ENCODE peak calls at places on chromosome 21, in seven cellular contexts. One of them, this sample, is unnamed.

GRCh38 chr21:26072891-26073615 is 97.5 kb downstream of the APP start:
- DNase-seq in omental fat pad: no peak
- DNase-seq in psoas muscle: no peak
- DNase-seq in foreskin fibroblast: peak
- DNase-seq in MM.1S: no peak
- DNase-seq in K562: no peak
- DNase-seq in heart left ventricle: no peak
- DNase-seq in this sample: no peak

GRCh38 chr21:43758132-43758619 is 17.9 kb downstream of the CSTB start:
- DNase-seq in omental fat pad: no peak
- DNase-seq in psoas muscle: peak
- DNase-seq in foreskin fibroblast: peak
- DNase-seq in MM.1S: no peak
- DNase-seq in K562: no peak
- DNase-seq in heart left ventricle: no peak
- DNase-seq in this sample: no peak

GRCh38 chr21:46295996-46296752 is 10.0 kb downstream of the YBEY start:
- DNase-seq in omental fat pad: peak
- DNase-seq in psoas muscle: peak
- DNase-seq in foreskin fibroblast: peak
- DNase-seq in MM.1S: no peak
- DNase-seq in K562: peak
- DNase-seq in heart left ventricle: peak
- DNase-seq in this sample: no peak

GRCh38 chr21:29376556-29376955 is 77.8 kb downstream of the BACH1 start:
- DNase-seq in omental fat pad: no peak
- DNase-seq in psoas muscle: peak
- DNase-seq in foreskin fibroblast: peak
- DNase-seq in MM.1S: peak
- DNase-seq in K562: peak
- DNase-seq in heart left ventricle: peak
- DNase-seq in this sample: no peak

GRCh38 chr21:34530264-34530663 is 18.3 kb upstream of the KCNE1 start:
- DNase-seq in omental fat pad: no peak
- DNase-seq in psoas muscle: no peak
- DNase-seq in foreskin fibroblast: peak
- DNase-seq in MM.1S: no peak
- DNase-seq in K562: no peak
- DNase-seq in heart left ventricle: no peak
- DNase-seq in this sample: no peak

GRCh38 chr21:43835061-43835460 is 30.0 kb upstream of the AGPAT3 start:
- DNase-seq in omental fat pad: no peak
- DNase-seq in psoas muscle: no peak
- DNase-seq in foreskin fibroblast: no peak
- DNase-seq in MM.1S: no peak
- DNase-seq in K562: peak
- DNase-seq in heart left ventricle: no peak
- DNase-seq in this sample: no peak

GRCh38 chr21:27219068-27219467 is 252.2 kb upstream of the ADAMTS5 start:
- DNase-seq in omental fat pad: no peak
- DNase-seq in psoas muscle: peak
- DNase-seq in foreskin fibroblast: peak
- DNase-seq in MM.1S: no peak
- DNase-seq in K562: no peak
- DNase-seq in heart left ventricle: no peak
- DNase-seq in this sample: no peak

GRCh38 chr21:29546071-29546470 is 247.3 kb downstream of the BACH1 start:
- DNase-seq in omental fat pad: no peak
- DNase-seq in psoas muscle: no peak
- DNase-seq in foreskin fibroblast: peak
- DNase-seq in MM.1S: no peak
- DNase-seq in K562: no peak
- DNase-seq in heart left ventricle: no peak
- DNase-seq in this sample: no peak

GRCh38 chr21:29477941-29478340 is 179.2 kb downstream of the BACH1 start:
- DNase-seq in omental fat pad: no peak
- DNase-seq in psoas muscle: no peak
- DNase-seq in foreskin fibroblast: peak
- DNase-seq in MM.1S: no peak
- DNase-seq in K562: no peak
- DNase-seq in heart left ventricle: no peak
- DNase-seq in this sample: no peak

GRCh38 chr21:21232320-21232719 is 234.1 kb downstream of the NCAM2 start:
- DNase-seq in omental fat pad: no peak
- DNase-seq in psoas muscle: no peak
- DNase-seq in foreskin fibroblast: peak
- DNase-seq in MM.1S: peak
- DNase-seq in K562: no peak
- DNase-seq in heart left ventricle: no peak
- DNase-seq in this sample: no peak

DNA sequence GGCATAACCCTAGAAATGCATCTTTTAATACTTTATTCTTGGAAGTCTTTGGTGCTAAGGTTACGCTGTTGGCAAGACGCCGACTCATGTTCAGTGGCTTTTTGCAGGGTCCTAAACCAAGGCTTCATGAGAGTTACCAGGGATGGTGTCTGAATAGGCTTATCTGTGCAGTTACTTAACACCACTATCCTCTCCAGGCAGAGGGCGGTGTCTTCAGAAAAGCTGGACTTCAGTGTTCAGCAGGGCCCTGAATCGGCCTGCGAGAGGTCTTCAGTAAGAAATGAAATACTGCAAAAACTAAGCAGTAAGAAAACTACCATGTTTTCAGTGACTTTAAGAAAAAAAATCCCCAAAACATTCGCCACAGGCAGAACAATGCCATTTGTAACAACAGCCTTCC is 58.3 kb downstream of the SIM2 start:
- DNase-seq in omental fat pad: no peak
- DNase-seq in psoas muscle: no peak
- DNase-seq in foreskin fibroblast: no peak
- DNase-seq in MM.1S: no peak
- DNase-seq in K562: no peak
- DNase-seq in heart left ventricle: no peak
- DNase-seq in this sample: no peak
- TF ChIP-seq CTCF in omental fat pad: no peak
- TF ChIP-seq CTCF in psoas muscle: no peak
- TF ChIP-seq CTCF in foreskin fibroblast: no peak
- TF ChIP-seq CTCF in MM.1S: no peak
- TF ChIP-seq CTCF in K562: no peak
- TF ChIP-seq CTCF in heart left ventricle: no peak
- TF ChIP-seq CTCF in this sample: no peak

DNA sequence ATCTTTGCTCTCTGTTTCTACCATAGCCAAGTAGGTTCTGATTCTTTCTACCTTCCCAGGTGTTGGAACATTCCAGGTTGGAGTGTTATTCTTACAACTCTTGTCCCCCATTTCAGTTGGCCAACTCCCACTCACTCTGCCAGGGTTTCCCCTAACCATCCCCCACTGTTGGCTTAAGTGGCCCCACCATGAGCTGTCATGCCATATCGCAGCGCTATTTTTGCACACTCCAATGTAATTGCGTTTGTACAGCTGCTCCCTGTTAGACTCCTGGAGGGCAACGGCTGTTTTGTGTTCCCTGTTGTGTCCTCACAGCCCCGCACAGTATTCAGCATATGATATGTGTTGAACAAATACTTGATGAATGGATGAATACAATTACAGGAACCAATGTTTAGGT is 117.7 kb upstream of the ETS2 start:
- DNase-seq in omental fat pad: no peak
- DNase-seq in psoas muscle: no peak
- DNase-seq in foreskin fibroblast: no peak
- DNase-seq in MM.1S: no peak
- DNase-seq in K562: no peak
- DNase-seq in heart left ventricle: no peak
- DNase-seq in this sample: no peak
- TF ChIP-seq CTCF in omental fat pad: no peak
- TF ChIP-seq CTCF in psoas muscle: no peak
- TF ChIP-seq CTCF in foreskin fibroblast: no peak
- TF ChIP-seq CTCF in MM.1S: no peak
- TF ChIP-seq CTCF in K562: no peak
- TF ChIP-seq CTCF in heart left ventricle: no peak
- TF ChIP-seq CTCF in this sample: no peak

GRCh38 chr21:42411197-42411869 is 7.6 kb downstream of the UBASH3A start:
- DNase-seq in omental fat pad: no peak
- DNase-seq in psoas muscle: no peak
- DNase-seq in foreskin fibroblast: no peak
- DNase-seq in MM.1S: no peak
- DNase-seq in K562: peak
- DNase-seq in heart left ventricle: no peak
- DNase-seq in this sample: no peak
- TF ChIP-seq CTCF in omental fat pad: no peak
- TF ChIP-seq CTCF in psoas muscle: no peak
- TF ChIP-seq CTCF in foreskin fibroblast: no peak
- TF ChIP-seq CTCF in MM.1S: no peak
- TF ChIP-seq CTCF in K562: peak
- TF ChIP-seq CTCF in heart left ventricle: no peak
- TF ChIP-seq CTCF in this sample: no peak

GRCh38 chr21:31606081-31606874 is 53.2 kb upstream of the SOD1 start:
- DNase-seq in omental fat pad: no peak
- DNase-seq in psoas muscle: no peak
- DNase-seq in foreskin fibroblast: no peak
- DNase-seq in MM.1S: no peak
- DNase-seq in K562: no peak
- DNase-seq in heart left ventricle: no peak
- DNase-seq in this sample: no peak

GRCh38 chr21:31611445-31611844 is 48.0 kb upstream of the SOD1 start:
- DNase-seq in omental fat pad: no peak
- DNase-seq in psoas muscle: no peak
- DNase-seq in foreskin fibroblast: no peak
- DNase-seq in MM.1S: no peak
- DNase-seq in K562: no peak
- DNase-seq in heart left ventricle: no peak
- DNase-seq in this sample: no peak

GRCh38 chr21:31607791-31608190 is 51.7 kb upstream of the SOD1 start:
- DNase-seq in omental fat pad: no peak
- DNase-seq in psoas muscle: no peak
- DNase-seq in foreskin fibroblast: no peak
- DNase-seq in MM.1S: no peak
- DNase-seq in K562: no peak
- DNase-seq in heart left ventricle: no peak
- DNase-seq in this sample: no peak

GRCh38 chr21:31612889-31613785 is 46.4 kb upstream of the SOD1 start:
- DNase-seq in omental fat pad: no peak
- DNase-seq in psoas muscle: no peak
- DNase-seq in foreskin fibroblast: peak
- DNase-seq in MM.1S: no peak
- DNase-seq in K562: no peak
- DNase-seq in heart left ventricle: no peak
- DNase-seq in this sample: no peak

GRCh38 chr21:31609081-31609480 is 50.4 kb upstream of the SOD1 start:
- DNase-seq in omental fat pad: no peak
- DNase-seq in psoas muscle: no peak
- DNase-seq in foreskin fibroblast: no peak
- DNase-seq in MM.1S: no peak
- DNase-seq in K562: no peak
- DNase-seq in heart left ventricle: no peak
- DNase-seq in this sample: no peak
- TF ChIP-seq CTCF in omental fat pad: no peak
- TF ChIP-seq CTCF in psoas muscle: no peak
- TF ChIP-seq CTCF in foreskin fibroblast: no peak
- TF ChIP-seq CTCF in MM.1S: no peak
- TF ChIP-seq CTCF in K562: peak
- TF ChIP-seq CTCF in heart left ventricle: no peak
- TF ChIP-seq CTCF in this sample: no peak

DNA sequence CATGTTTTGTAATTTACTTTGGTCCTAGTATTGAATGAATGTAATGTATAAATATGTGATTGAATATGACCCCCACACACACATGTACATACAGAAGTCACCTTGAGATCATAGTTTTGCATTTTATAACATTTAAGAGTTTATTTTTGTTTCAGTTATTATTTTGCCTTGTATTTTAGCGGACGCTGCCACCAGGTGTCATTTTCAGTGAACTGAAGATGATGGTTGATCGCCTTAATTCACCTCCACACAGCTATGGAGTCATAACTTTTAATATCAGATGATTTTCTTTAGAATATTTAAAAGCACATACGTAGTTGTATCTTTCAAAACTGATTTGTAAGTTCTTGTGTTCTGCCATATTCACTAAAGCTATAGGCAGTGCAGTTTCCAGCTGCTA is 130.4 kb downstream of the DYRK1A start:
- DNase-seq in omental fat pad: no peak
- DNase-seq in psoas muscle: no peak
- DNase-seq in foreskin fibroblast: peak
- DNase-seq in MM.1S: no peak
- DNase-seq in K562: no peak
- DNase-seq in heart left ventricle: no peak
- DNase-seq in this sample: no peak
- TF ChIP-seq CTCF in omental fat pad: no peak
- TF ChIP-seq CTCF in psoas muscle: peak
- TF ChIP-seq CTCF in foreskin fibroblast: peak
- TF ChIP-seq CTCF in MM.1S: peak
- TF ChIP-seq CTCF in K562: peak
- TF ChIP-seq CTCF in heart left ventricle: no peak
- TF ChIP-seq CTCF in this sample: peak

DNA sequence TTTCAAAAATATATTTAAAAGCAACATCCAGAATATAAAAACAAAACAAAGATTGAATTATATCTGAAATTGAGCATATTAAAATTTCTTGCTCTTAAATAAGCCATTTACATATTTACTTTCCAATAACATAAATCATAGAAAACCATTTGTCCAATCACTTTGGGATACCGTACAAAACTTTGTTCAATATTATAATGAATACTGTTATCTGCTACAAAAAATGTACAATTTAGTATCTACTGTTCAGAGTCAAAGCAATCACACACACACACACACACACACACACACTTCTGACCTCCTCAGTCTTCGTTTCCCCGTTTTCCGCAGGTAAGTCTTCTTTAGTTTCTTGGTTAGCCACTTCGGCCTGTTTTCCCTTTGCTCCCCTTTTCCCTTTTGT is 4.0 kb downstream of the HMGN1 start:
- DNase-seq in omental fat pad: no peak
- DNase-seq in psoas muscle: no peak
- DNase-seq in foreskin fibroblast: no peak
- DNase-seq in MM.1S: no peak
- DNase-seq in K562: no peak
- DNase-seq in heart left ventricle: no peak
- DNase-seq in this sample: no peak
- TF ChIP-seq CTCF in omental fat pad: no peak
- TF ChIP-seq CTCF in psoas muscle: no peak
- TF ChIP-seq CTCF in foreskin fibroblast: no peak
- TF ChIP-seq CTCF in MM.1S: no peak
- TF ChIP-seq CTCF in K562: no peak
- TF ChIP-seq CTCF in heart left ventricle: no peak
- TF ChIP-seq CTCF in this sample: no peak